ENCODE peak calls at places on chromosomes 1 and 21, in seven cellular contexts. E, K, D, J, Q, L and G are unnamed samples.
A peak's percentile ranks its signal among the peaks of the same experiment; 100 is the strongest.

GRCh38 chr1:35192056-35192852 is 691 bp downstream of the SFPQ start:
- DNase-seq in E (peak; percentile 87), K (peak; percentile 92), D (peak; percentile 77), J (peak; percentile 76), Q (peak; percentile 89), L (peak; percentile 90), G (peak; percentile 97)

GRCh38 chr1:11851171-11851570 is 3.6 kb upstream of the NPPA start:
- DNase-seq in E (no peak), K (no peak), D (no peak), J (no peak), Q (no peak), L (no peak), G (no peak)

GRCh38 chr1:68112835-68113243 is 62.4 kb upstream of the DIRAS3 start:
- DNase-seq in E (no peak), K (no peak), D (peak; percentile 82), J (no peak), Q (no peak), L (no peak), G (no peak)

GRCh38 chr1:207993477-207994445 is 82.8 kb upstream of the CD34 start:
- DNase-seq in E (no peak), K (no peak), D (no peak), J (no peak), Q (no peak), L (no peak), G (no peak)

GRCh38 chr21:16912075-16912474 is 600.8 kb upstream of the CXADR start:
- DNase-seq in E (no peak), K (no peak), D (peak; percentile 47), J (no peak), Q (no peak), L (no peak), G (no peak)

GRCh38 chr1:209564904-209565303 is 18.6 kb upstream of the CAMK1G start:
- DNase-seq in E (no peak), K (no peak), D (no peak), J (no peak), Q (no peak), L (no peak), G (no peak)

GRCh38 chr1:23149110-23149509 is 19.5 kb downstream of the LUZP1 start:
- DNase-seq in E (no peak), K (no peak), D (peak; percentile 30), J (peak; percentile 51), Q (peak; percentile 40), L (no peak), G (no peak)

GRCh38 chr1:214583824-214584554 is 19.0 kb upstream of the CENPF start:
- DNase-seq in E (no peak), K (no peak), D (no peak), J (no peak), Q (no peak), L (no peak), G (no peak)

GRCh38 chr1:183027031-183027430 is 3.8 kb downstream of the LAMC1 start:
- DNase-seq in E (no peak), K (no peak), D (no peak), J (no peak), Q (no peak), L (no peak), G (no peak)

GRCh38 chr1:87805661-87806376 is 477.1 kb downstream of the LMO4 start:
- DNase-seq in E (no peak), K (no peak), D (peak; percentile 15), J (no peak), Q (no peak), L (no peak), G (no peak)

GRCh38 chr1:1291611-1292441 is 11.6 kb downstream of the SCNN1D start:
- DNase-seq in E (peak; percentile 88), K (peak; percentile 84), D (peak; percentile 50), J (peak; percentile 86), Q (peak; percentile 85), L (no peak), G (peak; percentile 92)

GRCh38 chr1:12454406-12455391 is 163.3 kb downstream of the DHRS3 start:
- DNase-seq in E (no peak), K (peak; percentile 80), D (peak; percentile 81), J (peak; percentile 62), Q (no peak), L (peak; percentile 80), G (no peak)

GRCh38 chr1:171576144-171576543 is 45.9 kb upstream of the MYOCOS start:
- DNase-seq in E (no peak), K (no peak), D (no peak), J (no peak), Q (no peak), L (no peak), G (no peak)

GRCh38 chr1:210330279-210330866 is 1.7 kb downstream of the HHAT start:
- DNase-seq in E (no peak), K (no peak), D (no peak), J (no peak), Q (no peak), L (no peak), G (no peak)

GRCh38 chr1:93435443-93435842 is 12.5 kb upstream of the FNBP1L start:
- DNase-seq in E (no peak), K (no peak), D (no peak), J (no peak), Q (peak; percentile 46), L (no peak), G (no peak)

GRCh38 chr1:160377585-160378206 is 10.8 kb downstream of the NHLH1 start:
- DNase-seq in E (no peak), K (no peak), D (no peak), J (no peak), Q (no peak), L (no peak), G (no peak)

GRCh38 chr21:38787461-38788274 is 18.1 kb upstream of the ETS2 start:
- DNase-seq in E (peak; percentile 75), K (no peak), D (no peak), J (peak; percentile 83), Q (peak; percentile 83), L (no peak), G (no peak)

GRCh38 chr1:44857446-44857845 is 14.4 kb upstream of the PTCH2 start:
- DNase-seq in E (no peak), K (no peak), D (no peak), J (no peak), Q (no peak), L (no peak), G (no peak)

GRCh38 chr1:109275706-109276345 is 7.1 kb downstream of the PSRC1 start:
- DNase-seq in E (no peak), K (no peak), D (no peak), J (no peak), Q (no peak), L (no peak), G (peak; percentile 72)

GRCh38 chr1:209527372-209527771 is 56.1 kb upstream of the CAMK1G start:
- DNase-seq in E (no peak), K (no peak), D (no peak), J (no peak), Q (no peak), L (no peak), G (no peak)

GRCh38 chr21:32368386-32368785 is 24.4 kb downstream of the URB1 start:
- DNase-seq in E (no peak), K (no peak), D (peak; percentile 93), J (no peak), Q (no peak), L (no peak), G (no peak)

GRCh38 chr1:180946056-180946455 is 33.4 kb downstream of the KIAA1614 start:
- DNase-seq in E (no peak), K (no peak), D (no peak), J (peak; percentile 20), Q (no peak), L (no peak), G (no peak)

GRCh38 chr1:50023292-50024159 is at the start of gene AGBL4:
- DNase-seq in E (peak; percentile 55), K (peak; percentile 64), D (peak; percentile 5), J (peak; percentile 29), Q (peak; percentile 39), L (no peak), G (peak; percentile 81)

GRCh38 chr1:227887697-227888403 is 59.9 kb downstream of the WNT9A start:
- DNase-seq in E (peak; percentile 41), K (peak; percentile 93), D (peak; percentile 40), J (peak; percentile 29), Q (peak; percentile 59), L (peak; percentile 74), G (peak; percentile 78)

GRCh38 chr1:17802945-17803344 is 47.8 kb downstream of the ACTL8 start:
- DNase-seq in E (peak; percentile 17), K (no peak), D (no peak), J (no peak), Q (no peak), L (no peak), G (no peak)

DNA sequence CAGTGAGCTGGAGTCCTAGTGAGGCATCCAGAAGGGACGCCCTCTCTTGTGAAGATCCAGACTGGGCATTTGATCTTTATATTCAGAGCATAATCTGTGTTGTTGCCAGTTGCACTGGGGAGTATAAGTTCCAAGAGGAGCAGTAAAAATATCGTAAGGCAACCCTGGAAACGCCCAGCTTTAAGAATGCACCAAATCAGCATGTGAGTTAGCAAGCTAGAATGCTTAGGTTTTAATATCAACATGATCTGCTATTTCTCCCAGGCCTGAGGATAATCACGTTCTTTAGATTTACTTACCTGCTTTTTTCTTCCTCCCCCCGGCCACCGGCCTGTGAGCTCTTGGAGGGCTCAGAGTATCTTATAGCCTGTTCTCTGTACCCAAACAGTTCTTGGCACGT is 48.3 kb upstream of the HOOK1 start:
- DNase-seq in E (no peak), K (no peak), D (no peak), J (no peak), Q (no peak), L (no peak), G (no peak)
- TF ChIP-seq POLR2AphosphoS5 in E (no peak), K (no peak), D (no peak), J (no peak), Q (no peak), L (no peak), G (no peak)

GRCh38 chr1:234164098-234164709 is 209.1 kb upstream of the COA6 start:
- DNase-seq in E (no peak), K (no peak), D (no peak), J (no peak), Q (no peak), L (no peak), G (no peak)
- TF ChIP-seq POLR2AphosphoS5 in E (no peak), K (no peak), D (no peak), J (no peak), Q (no peak), L (no peak), G (no peak)

GRCh38 chr1:167791281-167792209 is 69.8 kb downstream of the MPZL1 start:
- DNase-seq in E (peak; percentile 29), K (peak; percentile 92), D (no peak), J (no peak), Q (peak; percentile 36), L (peak; percentile 78), G (no peak)
- TF ChIP-seq POLR2AphosphoS5 in E (peak; percentile 76), K (peak; percentile 81), D (no peak), J (peak; percentile 10), Q (peak; percentile 85), L (peak; percentile 28), G (peak; percentile 33)

GRCh38 chr1:158644479-158644878 is 39.4 kb downstream of the OR10Z1 start:
- DNase-seq in E (no peak), K (no peak), D (no peak), J (no peak), Q (no peak), L (no peak), G (no peak)

GRCh38 chr1:158649052-158649451 is 37.5 kb downstream of the SPTA1 start:
- DNase-seq in E (no peak), K (no peak), D (no peak), J (no peak), Q (no peak), L (no peak), G (no peak)

DNA sequence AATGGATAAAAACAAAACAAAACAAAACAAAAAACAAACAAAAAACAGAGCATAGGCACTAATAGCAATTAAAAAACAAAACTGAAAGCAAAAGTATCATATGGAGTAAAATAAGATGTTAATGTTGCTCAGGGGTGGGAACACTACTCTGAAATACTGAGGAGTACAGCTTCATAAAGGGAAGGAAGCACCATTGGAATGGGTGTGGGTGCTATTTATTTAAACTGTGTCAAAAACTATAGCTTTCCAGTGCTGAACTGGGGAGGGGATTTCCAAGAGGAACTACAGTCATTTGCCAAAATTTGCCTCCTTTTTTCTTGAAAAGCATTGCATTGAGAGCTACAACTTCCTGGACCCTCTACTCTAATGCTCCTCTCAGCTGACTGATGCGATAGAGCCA is 40.0 kb downstream of the SPTA1 start:
- DNase-seq in E (no peak), K (no peak), D (no peak), J (no peak), Q (no peak), L (no peak), G (no peak)
- TF ChIP-seq POLR2AphosphoS5 in E (no peak), K (no peak), D (no peak), J (no peak), Q (no peak), L (no peak), G (no peak)